ENCODE peak calls at places on chromosome 18, in four cellular contexts. One of them, this sample, is unnamed.

GRCh38 chr18:9708882-9709877 is 1.1 kb downstream of the RAB31 start:
- DNase-seq in MM.1S: peak
- DNase-seq in A172: no peak
- DNase-seq in NCI-H774: no peak
- DNase-seq in this sample: no peak

GRCh38 chr18:28961669-28962228 is 784.8 kb upstream of the CDH2 start:
- DNase-seq in A172: peak
- DNase-seq in MM.1S: peak
- DNase-seq in NCI-H774: no peak
- DNase-seq in this sample: peak

GRCh38 chr18:63322908-63323634 is 3.5 kb upstream of the BCL2 start:
- DNase-seq in NCI-H774: peak
- DNase-seq in A172: peak
- DNase-seq in MM.1S: peak
- DNase-seq in this sample: peak

GRCh38 chr18:49613141-49613641 is 51.3 kb downstream of the LIPG start:
- DNase-seq in MM.1S: no peak
- DNase-seq in A172: peak
- DNase-seq in NCI-H774: no peak
- DNase-seq in this sample: no peak

GRCh38 chr18:10060469-10060782 is 146.6 kb downstream of the VAPA start:
- DNase-seq in MM.1S: no peak
- DNase-seq in A172: no peak
- DNase-seq in NCI-H774: no peak
- DNase-seq in this sample: no peak

GRCh38 chr18:12308386-12309100 is 502 bp downstream of the TUBB6 start:
- DNase-seq in NCI-H774: no peak
- DNase-seq in A172: peak
- DNase-seq in MM.1S: no peak
- DNase-seq in this sample: no peak

GRCh38 chr18:49098386-49098785 is 147.6 kb upstream of the SMAD7 start:
- DNase-seq in MM.1S: no peak
- DNase-seq in NCI-H774: peak
- DNase-seq in A172: no peak
- DNase-seq in this sample: no peak

GRCh38 chr18:12336251-12336650 is 28.2 kb downstream of the TUBB6 start:
- DNase-seq in MM.1S: no peak
- DNase-seq in NCI-H774: no peak
- DNase-seq in A172: no peak
- DNase-seq in this sample: no peak

GRCh38 chr18:11004294-11004693 is 145.1 kb downstream of the PIEZO2 start:
- DNase-seq in NCI-H774: no peak
- DNase-seq in A172: peak
- DNase-seq in MM.1S: no peak
- DNase-seq in this sample: no peak

GRCh38 chr18:74616494-74616893 is 18.8 kb downstream of the ZNF407 start:
- DNase-seq in NCI-H774: no peak
- DNase-seq in A172: no peak
- DNase-seq in MM.1S: no peak
- DNase-seq in this sample: no peak

GRCh38 chr18:14921547-14921946 is 173.6 kb downstream of the ANKRD30B start:
- DNase-seq in MM.1S: no peak
- DNase-seq in A172: no peak
- DNase-seq in NCI-H774: no peak
- DNase-seq in this sample: no peak

GRCh38 chr18:48290162-48290926 is 118.8 kb downstream of the ZBTB7C start:
- DNase-seq in A172: no peak
- DNase-seq in NCI-H774: no peak
- DNase-seq in MM.1S: no peak
- DNase-seq in this sample: no peak

GRCh38 chr18:68874361-68874760 is 76.5 kb downstream of the CCDC102B start:
- DNase-seq in A172: no peak
- DNase-seq in MM.1S: no peak
- DNase-seq in NCI-H774: no peak
- DNase-seq in this sample: no peak

GRCh38 chr18:37484893-37485834 is 80.4 kb downstream of the CELF4 start:
- DNase-seq in MM.1S: no peak
- DNase-seq in NCI-H774: peak
- DNase-seq in A172: no peak
- DNase-seq in this sample: no peak

GRCh38 chr18:58670561-58671121 is 624 bp upstream of the MALT1 start:
- DNase-seq in A172: no peak
- DNase-seq in MM.1S: no peak
- DNase-seq in NCI-H774: no peak
- DNase-seq in this sample: no peak

GRCh38 chr18:22936515-22936914 is 3.4 kb downstream of the RBBP8 start:
- DNase-seq in A172: no peak
- DNase-seq in MM.1S: no peak
- DNase-seq in NCI-H774: no peak
- DNase-seq in this sample: no peak

GRCh38 chr18:8657873-8658521 is 47.4 kb upstream of the MTCL1 start:
- DNase-seq in MM.1S: no peak
- DNase-seq in NCI-H774: no peak
- DNase-seq in A172: no peak
- DNase-seq in this sample: no peak

GRCh38 chr18:23114171-23114881 is 21.0 kb upstream of the CABLES1 start:
- DNase-seq in NCI-H774: no peak
- DNase-seq in MM.1S: no peak
- DNase-seq in A172: no peak
- DNase-seq in this sample: no peak

GRCh38 chr18:42114310-42114943 is 159.4 kb downstream of the PIK3C3 start:
- DNase-seq in NCI-H774: peak
- DNase-seq in MM.1S: peak
- DNase-seq in A172: peak
- DNase-seq in this sample: peak

GRCh38 chr18:54254265-54254758 is 15.0 kb upstream of the POLI start:
- DNase-seq in A172: peak
- DNase-seq in MM.1S: no peak
- DNase-seq in NCI-H774: no peak
- DNase-seq in this sample: no peak

GRCh38 chr18:66558773-66559172 is 45.1 kb downstream of the CDH19 start:
- DNase-seq in A172: peak
- DNase-seq in MM.1S: no peak
- DNase-seq in NCI-H774: no peak
- DNase-seq in this sample: no peak

GRCh38 chr18:41347057-41347456 is 608.0 kb upstream of the PIK3C3 start:
- DNase-seq in MM.1S: no peak
- DNase-seq in A172: peak
- DNase-seq in NCI-H774: no peak
- DNase-seq in this sample: no peak

GRCh38 chr18:62614499-62614898 is 91.7 kb downstream of the ZCCHC2 start:
- DNase-seq in MM.1S: no peak
- DNase-seq in A172: no peak
- DNase-seq in NCI-H774: no peak
- DNase-seq in this sample: no peak

GRCh38 chr18:76604642-76605240 is 109.7 kb upstream of the ZNF516 start:
- DNase-seq in MM.1S: no peak
- DNase-seq in NCI-H774: no peak
- DNase-seq in A172: no peak
- DNase-seq in this sample: no peak

GRCh38 chr18:23992119-23992940 is 22.2 kb upstream of the TTC39C start:
- DNase-seq in A172: no peak
- DNase-seq in NCI-H774: peak
- DNase-seq in MM.1S: no peak
- DNase-seq in this sample: no peak

GRCh38 chr18:70491734-70492348 is 203.0 kb downstream of the SOCS6 start:
- DNase-seq in A172: peak
- DNase-seq in NCI-H774: no peak
- DNase-seq in MM.1S: peak
- DNase-seq in this sample: peak

GRCh38 chr18:51154664-51155063 is 42.8 kb downstream of the MEX3C start:
- DNase-seq in MM.1S: no peak
- DNase-seq in A172: no peak
- DNase-seq in NCI-H774: no peak
- DNase-seq in this sample: no peak

GRCh38 chr18:53422896-53423295 is 801.6 kb downstream of the MBD2 start:
- DNase-seq in NCI-H774: peak
- DNase-seq in MM.1S: no peak
- DNase-seq in A172: no peak
- DNase-seq in this sample: no peak

GRCh38 chr18:34909637-34910364 is 131.4 kb upstream of the MAPRE2 start:
- DNase-seq in NCI-H774: no peak
- DNase-seq in MM.1S: no peak
- DNase-seq in A172: no peak
- DNase-seq in this sample: no peak

GRCh38 chr18:64294967-64295366 is 146.1 kb upstream of the LINC00305 start:
- DNase-seq in A172: no peak
- DNase-seq in NCI-H774: no peak
- DNase-seq in MM.1S: peak
- DNase-seq in this sample: no peak

GRCh38 chr18:49544362-49544761 is 17.5 kb upstream of the LIPG start:
- DNase-seq in A172: peak
- DNase-seq in MM.1S: no peak
- DNase-seq in NCI-H774: no peak
- DNase-seq in this sample: no peak

GRCh38 chr18:2306641-2307040 is 264.7 kb downstream of the METTL4 start:
- DNase-seq in A172: no peak
- DNase-seq in MM.1S: no peak
- DNase-seq in NCI-H774: no peak
- DNase-seq in this sample: no peak